ENCODE peak calls at places on chromosomes 13 and 19, in seven cellular contexts. S is K562, R is HepG2, Q is H1, B is SK-N-SH, U is GM12891, G is GM12878. C is an unnamed sample.

GRCh38 chr13:72677431-72677830 is 50.0 kb downstream of the MZT1 start:
- DNase-seq in S (no peak), R (no peak), Q (no peak), B (peak), U (no peak), G (no peak), C (no peak)

GRCh38 chr13:83895994-83896580 is 13.8 kb upstream of the SLITRK1 start:
- DNase-seq in S (no peak), R (no peak), Q (no peak), B (no peak), U (no peak), G (no peak), C (no peak)

GRCh38 chr13:43799191-43799590 is 12.4 kb upstream of the ENOX1 start:
- DNase-seq in S (no peak), R (no peak), Q (no peak), B (no peak), U (no peak), G (no peak), C (no peak)

GRCh38 chr13:19604306-19604705 is 29.2 kb upstream of the MPHOSPH8 start:
- DNase-seq in S (no peak), R (peak), Q (no peak), B (no peak), U (no peak), G (no peak), C (no peak)

GRCh38 chr13:61286148-61286745 is 129.4 kb downstream of the PCDH20 start:
- DNase-seq in S (peak), R (peak), Q (peak), B (peak), U (peak), G (no peak), C (no peak)

GRCh38 chr19:5809469-5809868 is 4.6 kb downstream of the NRTN start:
- DNase-seq in S (no peak), R (no peak), Q (no peak), B (no peak), U (no peak), G (no peak), C (no peak)

GRCh38 chr19:39372047-39372802 is 18.7 kb downstream of the PAF1 start:
- DNase-seq in S (no peak), R (no peak), Q (no peak), B (no peak), U (no peak), G (no peak), C (no peak)

GRCh38 chr19:10420444-10421239 is at the start of gene PDE4A:
- DNase-seq in S (peak), R (no peak), Q (peak), B (peak), U (peak), G (no peak), C (no peak)

GRCh38 chr19:3402631-3403443 is 36.5 kb downstream of the NFIC start:
- DNase-seq in S (no peak), R (no peak), Q (no peak), B (no peak), U (no peak), G (no peak), C (no peak)

GRCh38 chr19:40133491-40133890 is 42.7 kb upstream of the ZNF780A start:
- DNase-seq in S (no peak), R (no peak), Q (no peak), B (no peak), U (no peak), G (no peak), C (no peak)

GRCh38 chr13:26759907-26760834 is at the start of gene GPR12:
- DNase-seq in S (no peak), R (no peak), Q (no peak), B (peak), U (no peak), G (no peak), C (no peak)

GRCh38 chr13:108985166-108985565 is 355.8 kb downstream of the MYO16 start:
- DNase-seq in S (no peak), R (no peak), Q (no peak), B (no peak), U (no peak), G (no peak), C (no peak)

GRCh38 chr19:5808120-5808816 is 3.4 kb downstream of the NRTN start:
- DNase-seq in S (no peak), R (no peak), Q (no peak), B (no peak), U (no peak), G (no peak), C (no peak)

GRCh38 chr13:21884965-21885567 is 214.2 kb downstream of the FGF9 start:
- DNase-seq in S (no peak), R (no peak), Q (no peak), B (no peak), U (no peak), G (no peak), C (no peak)

GRCh38 chr19:30391554-30392551 is 19.7 kb downstream of the ZNF536 start:
- DNase-seq in S (no peak), R (no peak), Q (peak), B (no peak), U (no peak), G (no peak), C (no peak)

GRCh38 chr19:36574762-36575161 is 1.7 kb upstream of the ZNF529 start:
- DNase-seq in S (no peak), R (no peak), Q (no peak), B (no peak), U (no peak), G (no peak), C (no peak)

GRCh38 chr19:49790866-49791265 is 22.2 kb downstream of the FUZ start:
- DNase-seq in S (peak), R (no peak), Q (no peak), B (no peak), U (no peak), G (no peak), C (no peak)

DNA sequence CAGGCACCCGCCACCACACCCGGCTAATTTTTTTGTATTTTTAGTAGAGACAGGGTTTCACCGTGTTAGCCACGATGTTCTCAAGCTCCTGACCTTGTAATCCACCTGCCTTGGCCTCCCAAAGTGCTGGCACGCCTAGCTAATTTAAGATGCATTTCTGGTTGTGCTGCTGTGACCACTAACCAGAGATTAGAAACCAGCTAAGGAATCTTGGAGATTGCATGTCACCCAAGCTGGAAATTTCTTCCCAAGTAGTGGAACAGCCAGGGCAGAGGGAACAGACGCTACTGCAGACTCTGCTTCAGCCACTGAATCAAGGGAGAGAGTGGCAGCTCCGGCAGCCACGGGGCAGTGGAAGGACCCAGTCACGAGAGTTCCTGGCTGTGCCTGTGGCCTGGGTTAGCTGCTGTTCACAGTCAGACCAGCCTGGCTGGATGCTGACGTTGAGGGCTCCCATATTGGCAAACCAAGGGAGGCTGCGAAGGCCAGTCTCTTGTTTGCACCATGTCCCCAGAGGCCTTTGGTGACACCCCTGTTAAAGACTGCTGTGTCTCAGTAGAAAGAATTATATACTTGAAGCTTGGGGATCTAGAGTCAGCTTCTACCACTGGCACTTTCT is 7.9 kb downstream of the TPM4 start:
- DNase-seq in S (no peak), R (no peak), Q (no peak), B (no peak), U (no peak), G (no peak), C (no peak)
- TF ChIP-seq POLR2AphosphoS5 in S (no peak), R (no peak), Q (no peak), B (no peak), U (peak), G (peak), C (peak)

GRCh38 chr13:45196622-45197021 is 4.2 kb downstream of the KCTD4 start:
- DNase-seq in S (no peak), R (no peak), Q (no peak), B (no peak), U (no peak), G (no peak), C (no peak)
- TF ChIP-seq TAF1 in S (no peak), R (no peak), Q (no peak), B (no peak), U (no peak), G (no peak), C (no peak)

GRCh38 chr19:18428837-18429674 is 8.9 kb downstream of the ISYNA1 start:
- DNase-seq in S (peak), R (no peak), Q (peak), B (peak), U (peak), G (no peak), C (peak)

GRCh38 chr19:18431351-18432197 is 6.4 kb downstream of the ISYNA1 start:
- DNase-seq in S (no peak), R (no peak), Q (no peak), B (no peak), U (no peak), G (no peak), C (no peak)

GRCh38 chr19:18432275-18433038 is 5.5 kb downstream of the ISYNA1 start:
- DNase-seq in S (no peak), R (no peak), Q (no peak), B (no peak), U (no peak), G (no peak), C (no peak)

GRCh38 chr19:18429717-18430416 is 8.1 kb downstream of the ISYNA1 start:
- DNase-seq in S (no peak), R (no peak), Q (no peak), B (no peak), U (no peak), G (no peak), C (no peak)

GRCh38 chr19:18430417-18431144 is 7.4 kb downstream of the ISYNA1 start:
- DNase-seq in S (no peak), R (no peak), Q (no peak), B (no peak), U (no peak), G (no peak), C (no peak)
- TF ChIP-seq POLR2AphosphoS5 in S (no peak), R (no peak), Q (no peak), B (no peak), U (no peak), G (no peak), C (no peak)

GRCh38 chr13:114110091-114110829 is 22.2 kb downstream of the RASA3 start:
- DNase-seq in S (no peak), R (no peak), Q (no peak), B (peak), U (peak), G (no peak), C (peak)
- TF ChIP-seq TAF1 in S (no peak), R (no peak), Q (no peak), B (no peak), U (no peak), G (no peak), C (no peak)

DNA sequence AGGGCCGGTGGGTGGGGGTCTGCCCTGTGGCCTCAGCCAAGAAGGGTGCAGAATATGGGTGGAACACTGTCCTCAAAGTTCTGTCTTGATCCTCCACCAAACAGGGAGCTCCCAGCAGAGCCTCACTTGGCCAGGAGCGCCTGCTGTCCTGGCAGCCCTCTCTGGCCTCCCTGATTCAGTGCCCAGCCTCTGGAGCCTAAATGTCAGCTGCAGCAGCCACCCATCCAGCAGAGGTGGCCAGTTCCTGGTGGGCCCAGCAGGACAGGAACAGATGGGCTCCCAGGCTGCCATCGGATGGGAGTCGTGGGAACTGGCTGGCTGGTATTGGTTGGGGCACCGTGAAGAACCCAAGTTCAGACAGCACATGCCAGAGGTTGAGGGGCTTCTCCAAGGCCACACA is 1.8 kb upstream of the USE1 start:
- DNase-seq in S (no peak), R (no peak), Q (no peak), B (no peak), U (no peak), G (no peak), C (no peak)
- TF ChIP-seq POLR2AphosphoS5 in S (no peak), R (no peak), Q (no peak), B (no peak), U (peak), G (peak), C (peak)

GRCh38 chr13:102443234-102443633 is 41.4 kb upstream of the FGF14 start:
- DNase-seq in S (no peak), R (no peak), Q (no peak), B (no peak), U (no peak), G (no peak), C (no peak)
- TF ChIP-seq TAF1 in S (no peak), R (no peak), Q (no peak), B (no peak), U (no peak), G (no peak), C (no peak)